ENCODE peak calls at places on chromosomes 3 and 15, in nine cellular contexts. One of them, this sample, is unnamed. For H3K4me1, the result is how much of the 10 kb centered on the place peaks cover.

GRCh38 chr15:61335998-61336648 is 107.0 kb upstream of the RORA start:
- DNase-seq in GM23338: no peak
- DNase-seq in sigmoid colon: no peak
- DNase-seq in transverse colon: no peak
- DNase-seq in stomach: no peak
- DNase-seq in Panc1: no peak
- DNase-seq in H1: no peak
- DNase-seq in endothelial cell of umbilical vein: no peak
- DNase-seq in upper lobe of left lung: no peak
- DNase-seq in this sample: no peak

GRCh38 chr3:63918321-63918720 is 6.1 kb upstream of the SCAANT1 start:
- DNase-seq in sigmoid colon: no peak
- DNase-seq in stomach: no peak
- DNase-seq in upper lobe of left lung: no peak
- DNase-seq in GM23338: no peak
- DNase-seq in Panc1: no peak
- DNase-seq in H1: no peak
- DNase-seq in transverse colon: no peak
- DNase-seq in endothelial cell of umbilical vein: no peak
- DNase-seq in this sample: no peak

GRCh38 chr3:194322701-194323174 is 28.4 kb downstream of the CPN2 start:
- DNase-seq in H1: no peak
- DNase-seq in stomach: peak
- DNase-seq in Panc1: peak
- DNase-seq in GM23338: no peak
- DNase-seq in endothelial cell of umbilical vein: no peak
- DNase-seq in transverse colon: no peak
- DNase-seq in sigmoid colon: no peak
- DNase-seq in upper lobe of left lung: no peak
- DNase-seq in this sample: no peak

GRCh38 chr3:32460031-32460749 is 42.5 kb downstream of the CMTM6 start:
- DNase-seq in stomach: no peak
- DNase-seq in upper lobe of left lung: no peak
- DNase-seq in sigmoid colon: no peak
- DNase-seq in GM23338: peak
- DNase-seq in Panc1: no peak
- DNase-seq in transverse colon: peak
- DNase-seq in H1: peak
- DNase-seq in endothelial cell of umbilical vein: peak
- DNase-seq in this sample: no peak

GRCh38 chr3:32440481-32441350 is 49.1 kb downstream of the CMTM7 start:
- DNase-seq in GM23338: no peak
- DNase-seq in stomach: no peak
- DNase-seq in H1: peak
- DNase-seq in transverse colon: no peak
- DNase-seq in upper lobe of left lung: no peak
- DNase-seq in endothelial cell of umbilical vein: no peak
- DNase-seq in sigmoid colon: no peak
- DNase-seq in Panc1: no peak
- DNase-seq in this sample: no peak

GRCh38 chr15:34119291-34119690 is 17.4 kb downstream of the PGBD4 start:
- DNase-seq in transverse colon: no peak
- DNase-seq in sigmoid colon: no peak
- DNase-seq in Panc1: no peak
- DNase-seq in upper lobe of left lung: no peak
- DNase-seq in stomach: no peak
- DNase-seq in H1: no peak
- DNase-seq in GM23338: no peak
- DNase-seq in endothelial cell of umbilical vein: no peak
- DNase-seq in this sample: no peak

GRCh38 chr15:74062671-74063070 is 19.7 kb downstream of the GOLGA6A start:
- DNase-seq in transverse colon: no peak
- DNase-seq in Panc1: no peak
- DNase-seq in GM23338: no peak
- DNase-seq in H1: no peak
- DNase-seq in sigmoid colon: peak
- DNase-seq in upper lobe of left lung: peak
- DNase-seq in endothelial cell of umbilical vein: no peak
- DNase-seq in stomach: no peak
- DNase-seq in this sample: peak

GRCh38 chr3:8336456-8336855 is 165.2 kb upstream of the LMCD1 start:
- DNase-seq in upper lobe of left lung: no peak
- DNase-seq in Panc1: no peak
- DNase-seq in stomach: no peak
- DNase-seq in sigmoid colon: no peak
- DNase-seq in transverse colon: no peak
- DNase-seq in H1: peak
- DNase-seq in GM23338: peak
- DNase-seq in endothelial cell of umbilical vein: no peak
- DNase-seq in this sample: no peak

GRCh38 chr15:38038659-38039442 is 104.4 kb downstream of the TMCO5A start:
- DNase-seq in endothelial cell of umbilical vein: no peak
- DNase-seq in stomach: no peak
- DNase-seq in GM23338: no peak
- DNase-seq in upper lobe of left lung: no peak
- DNase-seq in H1: no peak
- DNase-seq in Panc1: peak
- DNase-seq in sigmoid colon: no peak
- DNase-seq in transverse colon: no peak
- DNase-seq in this sample: no peak

GRCh38 chr15:34644061-34644460 is 60.6 kb upstream of the GOLGA8B start:
- DNase-seq in Panc1: no peak
- DNase-seq in endothelial cell of umbilical vein: no peak
- DNase-seq in transverse colon: no peak
- DNase-seq in GM23338: no peak
- DNase-seq in H1: no peak
- DNase-seq in sigmoid colon: no peak
- DNase-seq in upper lobe of left lung: no peak
- DNase-seq in stomach: no peak
- DNase-seq in this sample: no peak

GRCh38 chr15:89783111-89783860 is 7.2 kb downstream of the MESP2 start:
- DNase-seq in endothelial cell of umbilical vein: no peak
- DNase-seq in sigmoid colon: no peak
- DNase-seq in stomach: no peak
- DNase-seq in upper lobe of left lung: no peak
- DNase-seq in H1: no peak
- DNase-seq in GM23338: peak
- DNase-seq in Panc1: no peak
- DNase-seq in transverse colon: no peak
- DNase-seq in this sample: no peak

GRCh38 chr3:12944849-12945248 is 103.5 kb upstream of the RPL32 start:
- DNase-seq in GM23338: peak
- DNase-seq in Panc1: no peak
- DNase-seq in upper lobe of left lung: no peak
- DNase-seq in H1: no peak
- DNase-seq in endothelial cell of umbilical vein: no peak
- DNase-seq in transverse colon: no peak
- DNase-seq in sigmoid colon: no peak
- DNase-seq in stomach: no peak
- DNase-seq in this sample: no peak

GRCh38 chr15:23438816-23439466 is 8.1 kb downstream of the GOLGA6L2 start:
- DNase-seq in upper lobe of left lung: no peak
- DNase-seq in Panc1: no peak
- DNase-seq in stomach: no peak
- DNase-seq in transverse colon: peak
- DNase-seq in endothelial cell of umbilical vein: no peak
- DNase-seq in GM23338: no peak
- DNase-seq in sigmoid colon: no peak
- DNase-seq in H1: no peak
- DNase-seq in this sample: no peak

GRCh38 chr3:135097276-135097946 is 302.4 kb downstream of the EPHB1 start:
- DNase-seq in Panc1: no peak
- DNase-seq in GM23338: no peak
- DNase-seq in transverse colon: no peak
- DNase-seq in stomach: no peak
- DNase-seq in upper lobe of left lung: no peak
- DNase-seq in H1: no peak
- DNase-seq in endothelial cell of umbilical vein: no peak
- DNase-seq in sigmoid colon: no peak
- DNase-seq in this sample: peak

GRCh38 chr3:159870723-159871122 is 117.9 kb upstream of the IL12A start:
- DNase-seq in GM23338: no peak
- DNase-seq in Panc1: no peak
- DNase-seq in sigmoid colon: no peak
- DNase-seq in transverse colon: no peak
- DNase-seq in stomach: no peak
- DNase-seq in upper lobe of left lung: no peak
- DNase-seq in endothelial cell of umbilical vein: no peak
- DNase-seq in H1: no peak
- DNase-seq in this sample: no peak

GRCh38 chr15:84595660-84596059 is 5.1 kb upstream of the ZSCAN2 start:
- DNase-seq in endothelial cell of umbilical vein: no peak
- DNase-seq in stomach: no peak
- DNase-seq in upper lobe of left lung: peak
- DNase-seq in GM23338: no peak
- DNase-seq in sigmoid colon: no peak
- DNase-seq in transverse colon: no peak
- DNase-seq in Panc1: no peak
- DNase-seq in H1: no peak
- DNase-seq in this sample: no peak

GRCh38 chr3:81947359-81947758 is 185.9 kb upstream of the GBE1 start:
- DNase-seq in sigmoid colon: no peak
- DNase-seq in Panc1: no peak
- DNase-seq in H1: no peak
- DNase-seq in endothelial cell of umbilical vein: no peak
- DNase-seq in transverse colon: no peak
- DNase-seq in stomach: no peak
- DNase-seq in upper lobe of left lung: no peak
- DNase-seq in GM23338: no peak
- DNase-seq in this sample: no peak
- H3K4me1 ChIP-seq in sigmoid colon: under half
- H3K4me1 ChIP-seq in Panc1: under half
- H3K4me1 ChIP-seq in H1: under half
- H3K4me1 ChIP-seq in endothelial cell of umbilical vein: under half
- H3K4me1 ChIP-seq in transverse colon: under half
- H3K4me1 ChIP-seq in stomach: under half
- H3K4me1 ChIP-seq in upper lobe of left lung: under half
- H3K4me1 ChIP-seq in GM23338: under half
- H3K4me1 ChIP-seq in this sample: under half

DNA sequence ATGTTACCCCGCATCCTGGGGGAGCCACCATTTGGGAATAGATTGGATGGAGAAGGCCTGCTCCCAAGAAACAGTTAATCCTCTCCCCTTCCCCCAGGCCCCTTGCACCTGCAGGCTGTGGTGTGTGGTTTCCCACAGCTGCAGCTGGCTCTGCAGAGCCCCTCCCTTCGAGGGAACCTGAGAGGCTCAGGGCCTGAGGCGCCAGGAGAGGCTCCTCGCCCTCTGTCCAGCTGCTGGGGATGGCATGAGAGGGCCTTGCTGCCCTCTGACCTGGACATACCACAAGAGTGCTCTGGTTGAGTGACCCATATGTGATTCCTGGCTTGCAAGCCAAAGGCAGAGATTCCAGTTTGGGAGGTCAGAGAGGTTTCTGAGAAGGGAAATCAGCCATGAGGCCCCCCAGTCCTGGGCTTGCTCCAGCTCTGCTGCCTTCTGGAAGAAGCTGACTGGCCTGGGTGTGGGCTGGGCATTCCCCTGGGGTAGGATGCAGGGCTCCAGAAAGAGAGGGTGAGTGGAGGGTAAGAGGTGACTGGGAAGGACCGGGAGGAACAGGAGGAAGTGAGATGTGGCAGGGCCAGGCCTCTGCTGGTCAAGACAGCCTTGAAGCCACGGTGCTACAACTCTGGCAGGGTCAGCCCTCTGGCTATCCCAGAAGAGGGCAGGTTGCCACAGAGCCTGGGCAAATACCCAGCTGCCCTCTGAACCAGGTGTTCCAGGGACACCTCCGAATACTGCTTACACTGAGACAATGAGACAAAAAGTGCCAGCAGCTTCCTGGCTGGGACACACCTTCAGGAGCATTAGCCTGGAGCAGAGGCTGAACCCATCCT is 16.0 kb upstream of the SRP14 start:
- DNase-seq in stomach: peak
- DNase-seq in upper lobe of left lung: peak
- DNase-seq in Panc1: no peak
- DNase-seq in transverse colon: peak
- DNase-seq in H1: no peak
- DNase-seq in sigmoid colon: peak
- DNase-seq in GM23338: no peak
- DNase-seq in endothelial cell of umbilical vein: no peak
- DNase-seq in this sample: peak
- H3K4me3 ChIP-seq in stomach: no peak
- H3K4me3 ChIP-seq in upper lobe of left lung: no peak
- H3K4me3 ChIP-seq in Panc1: no peak
- H3K4me3 ChIP-seq in transverse colon: no peak
- H3K4me3 ChIP-seq in H1: no peak
- H3K4me3 ChIP-seq in sigmoid colon: no peak
- H3K4me3 ChIP-seq in GM23338: no peak
- H3K4me3 ChIP-seq in endothelial cell of umbilical vein: no peak
- H3K4me3 ChIP-seq in this sample: no peak

GRCh38 chr3:53773586-53774368 is 72.4 kb downstream of the CHDH start:
- DNase-seq in upper lobe of left lung: peak
- DNase-seq in H1: no peak
- DNase-seq in sigmoid colon: no peak
- DNase-seq in transverse colon: no peak
- DNase-seq in endothelial cell of umbilical vein: no peak
- DNase-seq in GM23338: no peak
- DNase-seq in Panc1: no peak
- DNase-seq in stomach: no peak
- DNase-seq in this sample: no peak
- TF ChIP-seq POLR2AphosphoS5 in upper lobe of left lung: no peak
- TF ChIP-seq POLR2AphosphoS5 in H1: no peak
- TF ChIP-seq POLR2AphosphoS5 in sigmoid colon: no peak
- TF ChIP-seq POLR2AphosphoS5 in transverse colon: no peak
- TF ChIP-seq POLR2AphosphoS5 in endothelial cell of umbilical vein: no peak
- TF ChIP-seq POLR2AphosphoS5 in GM23338: no peak
- TF ChIP-seq POLR2AphosphoS5 in Panc1: no peak
- TF ChIP-seq POLR2AphosphoS5 in stomach: no peak
- TF ChIP-seq POLR2AphosphoS5 in this sample: no peak

GRCh38 chr15:63512148-63512547 is 7.8 kb downstream of the USP3 start:
- DNase-seq in endothelial cell of umbilical vein: no peak
- DNase-seq in GM23338: no peak
- DNase-seq in stomach: no peak
- DNase-seq in transverse colon: no peak
- DNase-seq in Panc1: no peak
- DNase-seq in H1: no peak
- DNase-seq in upper lobe of left lung: no peak
- DNase-seq in sigmoid colon: no peak
- DNase-seq in this sample: no peak

GRCh38 chr15:63513271-63513670 is 8.9 kb downstream of the USP3 start:
- DNase-seq in GM23338: no peak
- DNase-seq in transverse colon: no peak
- DNase-seq in Panc1: no peak
- DNase-seq in H1: no peak
- DNase-seq in upper lobe of left lung: peak
- DNase-seq in endothelial cell of umbilical vein: no peak
- DNase-seq in stomach: no peak
- DNase-seq in sigmoid colon: no peak
- DNase-seq in this sample: no peak

GRCh38 chr15:63517202-63517601 is 12.8 kb downstream of the USP3 start:
- DNase-seq in H1: no peak
- DNase-seq in GM23338: no peak
- DNase-seq in upper lobe of left lung: no peak
- DNase-seq in transverse colon: no peak
- DNase-seq in Panc1: no peak
- DNase-seq in sigmoid colon: no peak
- DNase-seq in endothelial cell of umbilical vein: no peak
- DNase-seq in stomach: no peak
- DNase-seq in this sample: no peak

GRCh38 chr15:63513728-63514127 is 9.3 kb downstream of the USP3 start:
- DNase-seq in endothelial cell of umbilical vein: no peak
- DNase-seq in GM23338: no peak
- DNase-seq in transverse colon: no peak
- DNase-seq in stomach: no peak
- DNase-seq in upper lobe of left lung: no peak
- DNase-seq in sigmoid colon: no peak
- DNase-seq in H1: no peak
- DNase-seq in Panc1: no peak
- DNase-seq in this sample: no peak

GRCh38 chr15:63514533-63514943 is 10.1 kb downstream of the USP3 start:
- DNase-seq in transverse colon: no peak
- DNase-seq in Panc1: peak
- DNase-seq in stomach: no peak
- DNase-seq in upper lobe of left lung: peak
- DNase-seq in GM23338: no peak
- DNase-seq in endothelial cell of umbilical vein: peak
- DNase-seq in H1: no peak
- DNase-seq in sigmoid colon: no peak
- DNase-seq in this sample: no peak
- H3K4me1 ChIP-seq in transverse colon: half or more
- H3K4me1 ChIP-seq in Panc1: half or more
- H3K4me1 ChIP-seq in stomach: half or more
- H3K4me1 ChIP-seq in upper lobe of left lung: half or more
- H3K4me1 ChIP-seq in GM23338: under half
- H3K4me1 ChIP-seq in endothelial cell of umbilical vein: under half
- H3K4me1 ChIP-seq in H1: under half
- H3K4me1 ChIP-seq in sigmoid colon: under half
- H3K4me1 ChIP-seq in this sample: half or more